ENCODE peak calls at places on chromosomes 2 and 18, in nine cellular contexts. A, D, X, O, J, M, R, F and W are unnamed samples.
A peak's percentile ranks its signal among the peaks of the same experiment; 100 is the strongest.

GRCh38 chr2:9380702-9381628 is 42.4 kb downstream of the ITGB1BP1 start:
- DNase-seq in R (peak; percentile 92), D (peak; percentile 68), A (no peak), X (peak; percentile 95), F (peak; percentile 71), M (no peak), J (no peak), O (peak; percentile 25), W (no peak)

GRCh38 chr2:40169430-40169829 is 282.5 kb downstream of the SLC8A1 start:
- DNase-seq in D (no peak), M (no peak), X (peak; percentile 17), J (no peak), R (no peak), A (no peak), O (peak; percentile 42), F (no peak), W (no peak)

GRCh38 chr2:309148-309969 is 21.5 kb upstream of the ALKAL2 start:
- DNase-seq in D (no peak), J (peak; percentile 86), F (no peak), M (no peak), R (peak; percentile 20), O (no peak), A (peak; percentile 75), X (no peak), W (no peak)

GRCh38 chr18:3046216-3046808 is 33.4 kb upstream of the LPIN2 start:
- DNase-seq in R (no peak), A (peak; percentile 30), O (no peak), X (no peak), J (no peak), M (no peak), F (no peak), D (no peak), W (no peak)

GRCh38 chr2:108579631-108580030 is 45.4 kb downstream of the LIMS1 start:
- DNase-seq in D (peak; percentile 82), M (no peak), R (peak; percentile 68), O (no peak), X (no peak), J (no peak), F (no peak), A (no peak), W (no peak)

GRCh38 chr2:218319813-218320360 is 27.6 kb upstream of the TMBIM1 start:
- DNase-seq in F (no peak), A (no peak), O (no peak), D (no peak), J (no peak), R (no peak), X (peak; percentile 20), M (no peak), W (no peak)

GRCh38 chr18:58682429-58683069 is 11.3 kb downstream of the MALT1 start:
- DNase-seq in O (peak; percentile 64), A (no peak), D (peak; percentile 73), R (peak; percentile 76), F (peak; percentile 33), J (no peak), X (peak; percentile 67), M (no peak), W (peak; percentile 83)

GRCh38 chr2:200943527-200944120 is 19.8 kb downstream of the ORC2 start:
- DNase-seq in A (no peak), R (peak; percentile 13), O (no peak), F (no peak), X (peak; percentile 30), D (no peak), M (no peak), J (no peak), W (no peak)

DNA sequence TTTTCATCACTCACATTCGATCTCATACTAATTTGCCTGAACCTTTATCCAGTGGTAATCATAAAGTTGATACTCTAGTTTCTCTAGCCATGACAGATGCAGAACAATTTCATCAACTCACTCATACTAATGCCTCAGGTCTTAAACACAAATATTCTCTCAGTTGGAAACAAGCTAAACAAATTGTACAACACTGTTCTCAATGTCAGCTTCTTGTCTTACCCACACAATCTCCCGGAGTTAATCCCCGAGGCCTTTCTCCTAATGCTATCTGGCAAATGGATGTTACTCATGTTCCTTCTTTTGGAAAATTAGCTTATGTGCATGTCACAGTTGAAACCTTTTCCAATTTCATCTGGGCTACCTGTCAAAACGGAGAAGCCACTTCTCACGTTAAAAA is 11.5 kb upstream of the CNOT11 start:
- DNase-seq in D (no peak), F (no peak), R (no peak), M (no peak), J (no peak), X (no peak), O (no peak), A (no peak), W (no peak)
- H3K27ac ChIP-seq in D (no peak overlapping the region), F (no peak overlapping the region), R (no peak overlapping the region), M (no peak overlapping the region), J (no peak overlapping the region), X (no peak overlapping the region), O (no peak overlapping the region), A (no peak overlapping the region), W (no peak overlapping the region)

GRCh38 chr2:161415467-161416293 is 417 bp upstream of the TBR1 start:
- DNase-seq in X (no peak), M (no peak), R (no peak), O (no peak), F (no peak), A (no peak), J (peak; percentile 42), D (no peak), W (no peak)

GRCh38 chr2:161416294-161416632 is at the start of gene TBR1:
- DNase-seq in F (no peak), O (no peak), D (no peak), R (no peak), J (peak; percentile 23), A (no peak), M (no peak), X (peak; percentile 43), W (no peak)

GRCh38 chr2:161418275-161418714 is 2.2 kb downstream of the TBR1 start:
- DNase-seq in F (no peak), J (peak; percentile 16), A (no peak), X (no peak), O (no peak), M (no peak), R (no peak), D (no peak), W (no peak)

GRCh38 chr2:161417428-161418274 is 1.6 kb downstream of the TBR1 start:
- DNase-seq in O (no peak), J (no peak), X (no peak), D (no peak), M (no peak), A (peak; percentile 23), R (no peak), F (no peak), W (no peak)

DNA sequence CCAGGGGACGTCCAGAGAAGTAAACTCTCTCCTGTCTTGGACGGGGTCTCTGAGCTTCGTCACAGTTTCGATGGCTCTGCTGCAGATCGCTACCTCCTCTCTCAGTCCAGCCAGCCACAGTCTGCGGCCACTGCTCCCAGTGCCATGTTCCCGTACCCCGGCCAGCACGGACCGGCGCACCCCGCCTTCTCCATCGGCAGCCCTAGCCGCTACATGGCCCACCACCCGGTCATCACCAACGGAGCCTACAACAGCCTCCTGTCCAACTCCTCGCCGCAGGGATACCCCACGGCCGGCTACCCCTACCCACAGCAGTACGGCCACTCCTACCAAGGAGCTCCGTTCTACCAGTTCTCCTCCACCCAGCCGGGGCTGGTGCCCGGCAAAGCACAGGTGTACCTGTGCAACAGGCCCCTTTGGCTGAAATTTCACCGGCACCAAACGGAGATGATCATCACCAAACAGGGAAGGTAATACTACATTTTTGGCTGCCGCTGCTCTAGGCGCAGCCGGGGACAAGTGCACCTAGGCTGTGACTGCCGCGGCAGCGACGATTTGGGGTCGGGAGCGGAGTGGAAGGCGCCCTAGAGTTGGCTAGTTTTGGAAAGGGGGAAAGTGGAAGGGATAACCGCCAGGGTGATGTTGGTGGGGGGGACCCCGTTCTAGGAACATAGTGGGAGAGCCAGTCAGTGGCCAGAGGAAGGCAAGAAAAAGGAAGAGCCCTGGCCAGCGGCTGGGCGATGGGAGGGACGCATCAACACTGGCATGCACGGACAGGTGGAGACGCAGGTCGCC is 733 bp downstream of the TBR1 start:
- DNase-seq in F (no peak), M (no peak), J (peak; percentile 53), A (peak; percentile 61), R (no peak), D (no peak), X (peak; percentile 14), O (no peak), W (no peak)
- TF ChIP-seq EZH2 in F (no peak), M (peak; percentile 54), J (peak; percentile 95), A (peak; percentile 98), R (peak; percentile 94), D (peak; percentile 43), X (no peak), O (peak; percentile 89), W (no peak)

GRCh38 chr2:70331012-70331411 is 29.1 kb upstream of the FAM136A start:
- DNase-seq in O (no peak), D (no peak), R (no peak), M (no peak), A (no peak), X (no peak), F (no peak), J (no peak), W (no peak)

GRCh38 chr2:70325875-70326274 is 24.0 kb upstream of the FAM136A start:
- DNase-seq in M (no peak), D (no peak), X (no peak), O (no peak), A (no peak), R (no peak), F (no peak), J (no peak), W (no peak)

DNA sequence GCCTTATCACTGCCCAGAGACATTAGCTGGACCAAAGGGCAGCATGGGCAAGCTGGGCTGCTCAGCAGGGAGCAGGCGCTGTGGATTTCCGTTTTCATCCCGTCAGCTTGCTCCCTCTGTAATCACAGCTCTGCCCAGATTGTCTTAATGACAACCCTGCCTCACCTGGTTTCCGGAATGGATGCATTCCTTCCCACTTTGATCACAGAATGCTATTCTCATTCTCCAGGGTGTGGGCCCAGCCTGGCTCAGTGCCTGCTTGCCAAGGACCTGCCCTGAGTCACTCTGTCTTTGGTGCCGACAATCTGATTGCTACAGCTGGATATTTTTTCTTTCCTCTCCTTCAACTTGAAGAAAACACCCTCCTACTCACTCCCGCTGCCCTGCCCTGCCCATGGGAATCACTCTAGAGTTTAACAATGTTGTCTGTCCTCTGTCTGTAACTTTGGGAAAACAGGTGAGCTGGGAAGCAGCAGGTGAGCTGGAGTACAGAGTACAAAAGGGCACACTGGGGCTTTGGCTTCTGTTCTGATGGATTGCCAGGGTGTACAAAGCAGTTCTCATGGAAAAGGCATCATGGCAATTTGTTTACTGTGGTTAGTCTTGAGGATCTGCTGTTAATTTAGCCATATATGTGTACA is 27.2 kb upstream of the FAM136A start:
- DNase-seq in A (no peak), X (peak; percentile 58), F (peak; percentile 96), D (no peak), M (no peak), R (peak; percentile 33), O (peak; percentile 97), J (peak; percentile 54), W (no peak)
- H3K27ac ChIP-seq in A (no peak overlapping the region), X (no peak overlapping the region), F (peak overlapping the region; percentile 74), D (no peak overlapping the region), M (no peak overlapping the region), R (no peak overlapping the region), O (peak overlapping the region; percentile 84), J (no peak overlapping the region), W (no peak overlapping the region)

DNA sequence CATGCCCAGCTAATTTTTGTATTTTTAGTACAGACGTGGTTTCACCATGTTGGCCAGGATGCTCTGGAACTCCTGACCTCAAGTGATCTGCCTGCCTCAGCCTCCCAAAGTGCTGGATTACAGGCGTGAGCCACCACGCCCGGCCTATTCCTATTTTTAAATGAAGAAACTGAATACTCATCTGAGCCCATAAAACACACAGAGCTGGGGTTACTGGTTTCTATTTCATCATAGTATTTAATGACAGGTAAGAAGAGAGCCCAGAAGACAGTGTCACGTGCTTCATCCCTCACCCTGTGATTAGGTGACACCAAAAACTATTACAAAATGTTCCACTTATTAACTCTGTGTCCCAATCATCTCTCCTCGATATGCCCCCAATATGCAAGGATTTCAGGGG is 15.6 kb upstream of the LRATD1 start:
- DNase-seq in R (no peak), J (no peak), D (no peak), O (no peak), M (no peak), X (no peak), F (no peak), A (no peak), W (no peak)
- TF ChIP-seq EZH2 in R (no peak), J (no peak), D (no peak), O (no peak), M (no peak), X (no peak), F (no peak), A (no peak), W (no peak)